ENCODE peak calls at places on chromosomes 4 and X, in six cellular contexts. One of them, this sample, is unnamed.

GRCh38 chr4:74118600-74119351 is 19.8 kb upstream of the CXCL2 start:
- DNase-seq in left ventricle myocardium inferior: no peak
- DNase-seq in body of pancreas: no peak
- DNase-seq in fibroblast of lung: no peak
- DNase-seq in kidney: no peak
- DNase-seq in pancreas: no peak
- DNase-seq in this sample: no peak

GRCh38 chrX:48493890-48494364 is 14.9 kb upstream of the PORCN start:
- DNase-seq in pancreas: no peak
- DNase-seq in fibroblast of lung: peak; percentile 50
- DNase-seq in left ventricle myocardium inferior: no peak
- DNase-seq in body of pancreas: peak; percentile 50
- DNase-seq in kidney: peak; percentile 59
- DNase-seq in this sample: no peak

GRCh38 chr4:172851534-172851933 is 317.1 kb upstream of the GALNT7 start:
- DNase-seq in pancreas: no peak
- DNase-seq in left ventricle myocardium inferior: no peak
- DNase-seq in fibroblast of lung: no peak
- DNase-seq in body of pancreas: no peak
- DNase-seq in kidney: no peak
- DNase-seq in this sample: no peak

GRCh38 chr4:143355540-143356217 is 19.0 kb downstream of the GAB1 start:
- DNase-seq in kidney: no peak
- DNase-seq in body of pancreas: no peak
- DNase-seq in pancreas: no peak
- DNase-seq in fibroblast of lung: no peak
- DNase-seq in left ventricle myocardium inferior: no peak
- DNase-seq in this sample: no peak

GRCh38 chrX:103431316-103431715 is 55.0 kb downstream of the BEX3 start:
- DNase-seq in pancreas: no peak
- DNase-seq in kidney: no peak
- DNase-seq in fibroblast of lung: peak; percentile 76
- DNase-seq in left ventricle myocardium inferior: no peak
- DNase-seq in body of pancreas: no peak
- DNase-seq in this sample: no peak

GRCh38 chr4:8727131-8727530 is 134.6 kb downstream of the CPZ start:
- DNase-seq in pancreas: no peak
- DNase-seq in left ventricle myocardium inferior: no peak
- DNase-seq in kidney: peak; percentile 32
- DNase-seq in fibroblast of lung: no peak
- DNase-seq in body of pancreas: peak; percentile 0
- DNase-seq in this sample: peak; percentile 21

GRCh38 chr4:186067757-186068385 is 1.1 kb upstream of the TLR3 start:
- DNase-seq in kidney: no peak
- DNase-seq in left ventricle myocardium inferior: peak; percentile 41
- DNase-seq in pancreas: no peak
- DNase-seq in fibroblast of lung: peak; percentile 75
- DNase-seq in body of pancreas: peak; percentile 79
- DNase-seq in this sample: no peak

GRCh38 chr4:14912426-14912825 is 89.9 kb upstream of the CPEB2 start:
- DNase-seq in body of pancreas: no peak
- DNase-seq in kidney: no peak
- DNase-seq in pancreas: no peak
- DNase-seq in fibroblast of lung: no peak
- DNase-seq in left ventricle myocardium inferior: no peak
- DNase-seq in this sample: no peak

GRCh38 chr4:3107271-3108185 is 33.0 kb downstream of the HTT start:
- DNase-seq in kidney: no peak
- DNase-seq in body of pancreas: no peak
- DNase-seq in fibroblast of lung: no peak
- DNase-seq in pancreas: no peak
- DNase-seq in left ventricle myocardium inferior: peak; percentile 32
- DNase-seq in this sample: no peak

GRCh38 chrX:734411-734810 is 103.8 kb downstream of the SHOX start:
- DNase-seq in fibroblast of lung: no peak
- DNase-seq in body of pancreas: no peak
- DNase-seq in left ventricle myocardium inferior: no peak
- DNase-seq in kidney: no peak
- DNase-seq in pancreas: no peak
- DNase-seq in this sample: no peak

GRCh38 chr4:165994706-165995105 is 121.7 kb downstream of the TLL1 start:
- DNase-seq in left ventricle myocardium inferior: no peak
- DNase-seq in pancreas: no peak
- DNase-seq in body of pancreas: no peak
- DNase-seq in fibroblast of lung: no peak
- DNase-seq in kidney: no peak
- DNase-seq in this sample: no peak

GRCh38 chrX:68696267-68696666 is 48.8 kb downstream of the STARD8 start:
- DNase-seq in kidney: no peak
- DNase-seq in left ventricle myocardium inferior: no peak
- DNase-seq in pancreas: no peak
- DNase-seq in body of pancreas: no peak
- DNase-seq in fibroblast of lung: no peak
- DNase-seq in this sample: no peak

GRCh38 chr4:141912831-141913230 is 276.4 kb downstream of the IL15 start:
- DNase-seq in body of pancreas: no peak
- DNase-seq in pancreas: no peak
- DNase-seq in left ventricle myocardium inferior: no peak
- DNase-seq in fibroblast of lung: peak; percentile 10
- DNase-seq in kidney: no peak
- DNase-seq in this sample: no peak

DNA sequence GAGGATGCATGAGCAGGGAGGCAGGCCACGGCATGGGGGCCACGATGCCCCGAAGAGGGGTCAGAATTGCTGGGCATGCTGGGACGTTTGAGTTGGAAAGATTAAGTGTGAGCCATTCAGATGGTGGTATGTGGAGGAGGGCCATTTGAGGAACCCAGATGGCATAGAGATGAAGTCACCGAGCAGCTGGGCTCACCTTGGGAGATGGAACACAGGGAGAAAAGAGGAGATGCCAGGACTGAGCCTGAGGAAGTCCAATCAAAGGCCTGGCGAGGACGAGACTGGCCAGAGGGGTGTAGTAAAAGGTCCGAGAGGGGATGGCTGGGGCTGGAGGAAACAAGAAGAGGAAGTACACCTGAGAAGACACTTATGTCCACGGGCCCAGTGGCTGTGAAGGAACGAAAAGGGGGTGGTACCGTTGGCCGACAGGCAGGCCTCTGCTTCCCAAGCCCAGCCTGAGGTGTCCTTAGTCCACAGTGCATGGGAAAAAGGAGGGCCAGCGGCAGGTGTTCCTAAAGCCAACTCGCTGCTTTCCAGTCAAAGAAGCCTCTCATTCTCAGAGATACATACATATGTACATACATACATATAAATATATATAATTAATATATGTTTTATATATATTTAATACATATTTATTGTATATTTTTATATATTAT is 54.6 kb upstream of the CLCN4 start:
- DNase-seq in pancreas: peak; percentile 77
- DNase-seq in kidney: no peak
- DNase-seq in left ventricle myocardium inferior: no peak
- DNase-seq in body of pancreas: peak; percentile 73
- DNase-seq in fibroblast of lung: no peak
- DNase-seq in this sample: no peak
- H3K4me1 ChIP-seq in pancreas: no peaks in the 10 kb centered on the region
- H3K4me1 ChIP-seq in kidney: no peaks in the 10 kb centered on the region
- H3K4me1 ChIP-seq in left ventricle myocardium inferior: peaks cover 47% of the 10 kb centered on the region
- H3K4me1 ChIP-seq in body of pancreas: peaks cover 26% of the 10 kb centered on the region
- H3K4me1 ChIP-seq in fibroblast of lung: peaks cover 7% of the 10 kb centered on the region
- H3K4me1 ChIP-seq in this sample: no peaks in the 10 kb centered on the region

GRCh38 chrX:20517565-20517964 is 250.9 kb upstream of the RPS6KA3 start:
- DNase-seq in pancreas: no peak
- DNase-seq in body of pancreas: no peak
- DNase-seq in kidney: no peak
- DNase-seq in fibroblast of lung: peak; percentile 39
- DNase-seq in left ventricle myocardium inferior: no peak
- DNase-seq in this sample: no peak

GRCh38 chrX:20511792-20512191 is 245.1 kb upstream of the RPS6KA3 start:
- DNase-seq in body of pancreas: no peak
- DNase-seq in pancreas: no peak
- DNase-seq in left ventricle myocardium inferior: no peak
- DNase-seq in kidney: no peak
- DNase-seq in fibroblast of lung: no peak
- DNase-seq in this sample: no peak

GRCh38 chrX:20513185-20513584 is 246.5 kb upstream of the RPS6KA3 start:
- DNase-seq in left ventricle myocardium inferior: no peak
- DNase-seq in fibroblast of lung: no peak
- DNase-seq in pancreas: no peak
- DNase-seq in kidney: no peak
- DNase-seq in body of pancreas: no peak
- DNase-seq in this sample: no peak

GRCh38 chrX:20515841-20516461 is 249.2 kb upstream of the RPS6KA3 start:
- DNase-seq in body of pancreas: no peak
- DNase-seq in pancreas: no peak
- DNase-seq in kidney: no peak
- DNase-seq in fibroblast of lung: peak; percentile 82
- DNase-seq in left ventricle myocardium inferior: no peak
- DNase-seq in this sample: no peak

GRCh38 chrX:20514358-20514757 is 247.6 kb upstream of the RPS6KA3 start:
- DNase-seq in pancreas: no peak
- DNase-seq in body of pancreas: no peak
- DNase-seq in left ventricle myocardium inferior: no peak
- DNase-seq in fibroblast of lung: peak; percentile 67
- DNase-seq in kidney: no peak
- DNase-seq in this sample: no peak
- TF ChIP-seq CTCF in pancreas: no peak
- TF ChIP-seq CTCF in body of pancreas: no peak
- TF ChIP-seq CTCF in left ventricle myocardium inferior: no peak
- TF ChIP-seq CTCF in fibroblast of lung: no peak
- TF ChIP-seq CTCF in kidney: no peak
- TF ChIP-seq CTCF in this sample: no peak

GRCh38 chrX:110086162-110086915 is 83.4 kb downstream of the TMEM164 start:
- DNase-seq in pancreas: no peak
- DNase-seq in body of pancreas: no peak
- DNase-seq in fibroblast of lung: peak; percentile 41
- DNase-seq in kidney: no peak
- DNase-seq in left ventricle myocardium inferior: no peak
- DNase-seq in this sample: no peak

GRCh38 chrX:110082156-110082555 is 79.2 kb downstream of the TMEM164 start:
- DNase-seq in fibroblast of lung: peak; percentile 91
- DNase-seq in left ventricle myocardium inferior: no peak
- DNase-seq in body of pancreas: no peak
- DNase-seq in kidney: no peak
- DNase-seq in pancreas: no peak
- DNase-seq in this sample: no peak

GRCh38 chrX:110087485-110088356 is 84.8 kb downstream of the TMEM164 start:
- DNase-seq in fibroblast of lung: peak; percentile 94
- DNase-seq in kidney: no peak
- DNase-seq in pancreas: no peak
- DNase-seq in body of pancreas: no peak
- DNase-seq in left ventricle myocardium inferior: no peak
- DNase-seq in this sample: peak; percentile 47

GRCh38 chrX:110089656-110090404 is 86.9 kb downstream of the TMEM164 start:
- DNase-seq in fibroblast of lung: no peak
- DNase-seq in kidney: no peak
- DNase-seq in left ventricle myocardium inferior: no peak
- DNase-seq in body of pancreas: peak; percentile 52
- DNase-seq in pancreas: no peak
- DNase-seq in this sample: no peak

DNA sequence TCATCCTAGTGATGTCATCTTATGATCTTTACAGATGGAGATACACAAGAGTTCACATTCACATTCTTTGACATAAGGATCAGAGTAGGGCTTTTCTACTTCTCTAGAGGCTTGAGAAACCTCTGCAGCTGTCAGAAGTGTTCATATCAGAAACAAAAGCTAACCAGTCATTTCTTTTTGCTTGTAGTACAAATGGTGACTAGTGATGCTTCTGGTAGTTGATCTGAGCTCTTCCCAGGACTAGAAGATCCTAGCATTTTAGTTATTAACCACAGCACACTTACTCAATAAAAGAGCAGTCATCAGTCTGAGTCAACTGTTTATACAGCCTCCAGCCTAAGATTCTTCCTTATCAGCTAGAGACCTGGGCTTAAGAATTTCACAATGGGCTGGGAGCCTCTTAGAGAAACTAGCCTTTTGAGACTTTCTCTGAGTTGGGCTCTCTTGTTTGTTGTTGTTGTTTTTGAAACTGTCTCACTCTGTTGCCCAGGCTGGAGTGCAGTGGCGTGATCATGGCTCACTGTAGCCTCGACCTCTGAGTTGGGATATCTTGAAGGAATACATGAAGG is 84.1 kb downstream of the TMEM164 start:
- DNase-seq in fibroblast of lung: peak; percentile 89
- DNase-seq in body of pancreas: no peak
- DNase-seq in pancreas: no peak
- DNase-seq in left ventricle myocardium inferior: no peak
- DNase-seq in kidney: no peak
- DNase-seq in this sample: no peak
- H3K27ac ChIP-seq in fibroblast of lung: peak overlapping the region; percentile 94
- H3K27ac ChIP-seq in body of pancreas: peak overlapping the region; percentile 14
- H3K27ac ChIP-seq in pancreas: no peak overlapping the region
- H3K27ac ChIP-seq in left ventricle myocardium inferior: peak overlapping the region; percentile 16
- H3K27ac ChIP-seq in kidney: no peak overlapping the region
- H3K27ac ChIP-seq in this sample: peak overlapping the region; percentile 89

DNA sequence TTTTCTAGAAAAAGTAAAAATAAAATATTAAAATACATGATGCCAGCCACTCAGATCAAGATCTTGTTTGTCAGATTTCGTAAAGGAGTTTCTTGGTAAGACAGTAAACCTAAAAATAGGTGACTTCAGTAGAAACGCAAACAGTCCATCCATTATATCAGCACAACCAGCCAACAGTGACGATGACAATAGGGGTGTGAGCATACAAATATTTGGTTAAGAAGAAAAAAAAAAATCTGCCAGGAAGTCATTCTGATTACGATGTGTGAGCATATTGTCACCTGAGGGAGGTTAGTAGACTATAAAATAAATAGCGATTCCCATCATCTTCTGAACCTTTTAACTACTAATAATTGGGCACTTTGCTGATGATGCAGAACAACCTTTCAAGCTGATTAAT is 37.6 kb downstream of the SLC7A11 start:
- DNase-seq in kidney: no peak
- DNase-seq in body of pancreas: no peak
- DNase-seq in fibroblast of lung: no peak
- DNase-seq in pancreas: no peak
- DNase-seq in left ventricle myocardium inferior: no peak
- DNase-seq in this sample: no peak
- H3K4me1 ChIP-seq in kidney: no peaks in the 10 kb centered on the region
- H3K4me1 ChIP-seq in body of pancreas: peaks cover 11% of the 10 kb centered on the region
- H3K4me1 ChIP-seq in fibroblast of lung: no peaks in the 10 kb centered on the region
- H3K4me1 ChIP-seq in pancreas: peaks cover 6% of the 10 kb centered on the region
- H3K4me1 ChIP-seq in left ventricle myocardium inferior: peaks cover 5% of the 10 kb centered on the region
- H3K4me1 ChIP-seq in this sample: no peaks in the 10 kb centered on the region

DNA sequence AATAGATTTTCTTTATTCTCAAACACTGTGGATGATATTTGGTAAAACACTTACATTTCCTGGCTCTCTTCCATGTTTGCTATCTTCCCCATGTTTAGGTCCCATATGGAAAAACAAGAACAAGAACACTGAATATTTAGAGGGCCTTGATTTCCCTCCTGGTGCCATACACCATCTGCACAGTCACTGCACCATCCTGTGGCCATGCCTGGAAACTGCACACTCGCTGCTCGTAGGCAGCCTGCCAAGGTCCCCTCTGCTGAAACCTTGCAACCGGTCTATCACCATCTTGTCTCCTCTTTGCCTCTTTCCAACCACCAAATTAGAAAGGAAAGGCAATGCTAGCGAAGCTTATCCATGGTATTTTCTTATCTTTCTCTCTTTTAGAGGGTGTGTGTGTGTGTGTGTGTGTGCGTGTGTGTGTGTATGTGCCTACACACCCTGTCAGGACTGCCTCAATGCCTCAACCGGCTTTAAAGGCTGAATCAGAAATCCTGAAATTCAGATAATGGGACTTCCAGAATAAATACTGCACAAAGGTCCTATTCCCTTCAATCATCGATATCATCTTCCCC is 124.2 kb upstream of the MBNL3 start:
- DNase-seq in kidney: no peak
- DNase-seq in fibroblast of lung: peak; percentile 47
- DNase-seq in pancreas: peak; percentile 75
- DNase-seq in body of pancreas: peak; percentile 58
- DNase-seq in left ventricle myocardium inferior: peak; percentile 19
- DNase-seq in this sample: no peak
- TF ChIP-seq CTCF in kidney: peak; percentile 56
- TF ChIP-seq CTCF in fibroblast of lung: peak; percentile 71
- TF ChIP-seq CTCF in pancreas: peak; percentile 17
- TF ChIP-seq CTCF in body of pancreas: peak; percentile 9
- TF ChIP-seq CTCF in left ventricle myocardium inferior: peak; percentile 63
- TF ChIP-seq CTCF in this sample: peak; percentile 39